ENCODE peak calls at places on chromosome 3, in six cellular contexts. O, K, T, J, A and I are unnamed samples.

GRCh38 chr3:37852771-37853170 is 8.9 kb upstream of the CTDSPL start:
- DNase-seq in O (no peak), K (no peak), T (no peak), J (no peak), A (no peak), I (no peak)

GRCh38 chr3:123656691-123657090 is 71.8 kb upstream of the HACD2 start:
- DNase-seq in O (no peak), K (no peak), T (no peak), J (peak; percentile 8), A (no peak), I (no peak)

GRCh38 chr3:195197764-195198423 is 73.1 kb downstream of the XXYLT1 start:
- DNase-seq in O (no peak), K (no peak), T (no peak), J (no peak), A (peak; percentile 55), I (no peak)

GRCh38 chr3:112007641-112008040 is 8.9 kb downstream of the TAGLN3 start:
- DNase-seq in O (no peak), K (no peak), T (no peak), J (no peak), A (peak; percentile 72), I (no peak)

GRCh38 chr3:67484085-67484484 is 170.3 kb downstream of the SUCLG2 start:
- DNase-seq in O (no peak), K (no peak), T (no peak), J (no peak), A (no peak), I (no peak)

GRCh38 chr3:188531210-188531609 is 377.3 kb downstream of the LPP start:
- DNase-seq in O (peak; percentile 31), K (no peak), T (no peak), J (no peak), A (peak; percentile 83), I (no peak)

GRCh38 chr3:167493240-167493639 is 19.4 kb upstream of the SERPINI2 start:
- DNase-seq in O (peak; percentile 22), K (no peak), T (peak; percentile 62), J (no peak), A (no peak), I (no peak)

GRCh38 chr3:136838641-136839555 is 20.0 kb downstream of the SLC35G2 start:
- DNase-seq in O (no peak), K (no peak), T (no peak), J (no peak), A (peak; percentile 55), I (no peak)

GRCh38 chr3:141681390-141681780 is 56.7 kb upstream of the RNF7 start:
- DNase-seq in O (no peak), K (no peak), T (no peak), J (no peak), A (no peak), I (no peak)

GRCh38 chr3:41975421-41976103 is 13.7 kb upstream of the ULK4 start:
- DNase-seq in O (no peak), K (no peak), T (no peak), J (no peak), A (peak; percentile 87), I (no peak)

GRCh38 chr3:151439652-151440125 is 21.2 kb downstream of the IGSF10 start:
- DNase-seq in O (peak; percentile 49), K (no peak), T (peak; percentile 44), J (peak; percentile 62), A (peak; percentile 89), I (peak; percentile 23)

GRCh38 chr3:137032465-137033120 is 74.8 kb downstream of the IL20RB start:
- DNase-seq in O (peak; percentile 51), K (peak; percentile 73), T (peak; percentile 91), J (peak; percentile 70), A (peak; percentile 88), I (peak; percentile 98)

GRCh38 chr3:9514306-9514705 is 39.3 kb downstream of the LHFPL4 start:
- DNase-seq in O (no peak), K (no peak), T (no peak), J (no peak), A (no peak), I (no peak)

GRCh38 chr3:185151959-185152432 is 864 bp downstream of the C3orf70 start:
- DNase-seq in O (no peak), K (no peak), T (no peak), J (no peak), A (no peak), I (no peak)

GRCh38 chr3:12046406-12046805 is 42.2 kb downstream of the SYN2 start:
- DNase-seq in O (no peak), K (no peak), T (no peak), J (no peak), A (no peak), I (no peak)

GRCh38 chr3:126524429-126524988 is 554 bp downstream of the CHST13 start:
- DNase-seq in O (peak; percentile 69), K (no peak), T (no peak), J (no peak), A (no peak), I (no peak)

GRCh38 chr3:141280086-141280485 is 48.5 kb downstream of the PXYLP1 start:
- DNase-seq in O (no peak), K (no peak), T (no peak), J (no peak), A (peak; percentile 28), I (no peak)

GRCh38 chr3:39192490-39193092 is at the start of gene XIRP1:
- DNase-seq in O (no peak), K (no peak), T (no peak), J (no peak), A (no peak), I (no peak)

GRCh38 chr3:143070977-143071551 is 48.5 kb upstream of the CHST2 start:
- DNase-seq in O (peak; percentile 24), K (no peak), T (no peak), J (no peak), A (peak; percentile 76), I (no peak)

GRCh38 chr3:102038477-102039142 is 189.3 kb downstream of the NFKBIZ start:
- DNase-seq in O (no peak), K (no peak), T (no peak), J (no peak), A (no peak), I (no peak)

GRCh38 chr3:162376761-162377160 is 880.2 kb downstream of the OTOL1 start:
- DNase-seq in O (no peak), K (no peak), T (no peak), J (no peak), A (no peak), I (no peak)

GRCh38 chr3:112454098-112454884 is 45.0 kb downstream of the BTLA start:
- DNase-seq in O (no peak), K (no peak), T (no peak), J (no peak), A (peak; percentile 56), I (no peak)

GRCh38 chr3:138898301-138898700 is 48.6 kb downstream of the FOXL2 start:
- DNase-seq in O (no peak), K (no peak), T (no peak), J (no peak), A (peak; percentile 90), I (no peak)

DNA sequence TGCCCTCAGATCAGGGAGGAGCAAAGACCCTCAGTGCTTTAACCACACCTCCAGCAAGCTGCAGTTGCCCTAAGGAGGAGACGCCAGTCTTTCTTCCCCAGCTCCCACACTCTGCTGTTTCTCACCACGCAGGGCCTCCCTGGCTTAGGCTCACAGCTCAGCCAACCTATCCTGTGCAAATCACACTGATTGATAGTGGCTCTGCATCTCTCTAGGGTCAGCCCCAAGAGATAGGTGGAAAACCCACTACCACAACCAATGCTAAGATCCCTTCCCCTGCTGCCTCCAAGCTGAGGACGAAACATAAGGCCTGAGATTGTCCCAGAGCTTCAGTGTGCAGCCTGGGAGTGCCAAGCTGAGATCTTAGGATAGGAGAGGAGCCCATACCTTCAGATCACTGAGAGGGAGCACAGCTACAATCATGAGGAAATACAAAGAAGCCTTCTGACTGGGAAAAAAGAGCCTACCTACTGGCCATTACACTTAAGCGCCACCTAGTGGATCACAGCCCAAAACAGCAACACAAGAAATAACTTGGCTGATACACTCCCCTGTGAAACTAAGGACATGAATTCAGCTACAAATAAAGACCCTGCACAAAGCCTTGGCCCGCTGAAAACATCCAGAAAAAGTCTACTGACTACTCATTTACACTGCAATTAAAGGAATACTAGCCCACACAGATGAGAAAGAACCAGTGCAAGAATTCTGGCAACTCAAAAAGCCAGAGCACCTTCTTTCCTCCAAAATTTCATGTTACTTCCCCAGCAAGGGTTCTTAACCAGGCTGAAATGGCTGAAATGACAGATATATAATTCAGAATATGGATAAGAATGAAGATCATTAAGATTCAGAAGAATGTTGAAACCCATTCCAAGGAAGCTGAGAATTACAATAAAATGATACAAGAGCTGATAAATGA is 271.5 kb upstream of the DCBLD2 start:
- DNase-seq in O (peak; percentile 54), K (no peak), T (peak; percentile 46), J (peak; percentile 54), A (peak; percentile 90), I (peak; percentile 61)
- TF ChIP-seq CTCF in O (peak; percentile 77), K (peak; percentile 21), T (peak; percentile 45), J (peak; percentile 59), A (peak; percentile 80), I (peak; percentile 61)

GRCh38 chr3:132898131-132898530 is 140.1 kb upstream of the TMEM108 start:
- DNase-seq in O (no peak), K (no peak), T (no peak), J (no peak), A (no peak), I (no peak)

DNA sequence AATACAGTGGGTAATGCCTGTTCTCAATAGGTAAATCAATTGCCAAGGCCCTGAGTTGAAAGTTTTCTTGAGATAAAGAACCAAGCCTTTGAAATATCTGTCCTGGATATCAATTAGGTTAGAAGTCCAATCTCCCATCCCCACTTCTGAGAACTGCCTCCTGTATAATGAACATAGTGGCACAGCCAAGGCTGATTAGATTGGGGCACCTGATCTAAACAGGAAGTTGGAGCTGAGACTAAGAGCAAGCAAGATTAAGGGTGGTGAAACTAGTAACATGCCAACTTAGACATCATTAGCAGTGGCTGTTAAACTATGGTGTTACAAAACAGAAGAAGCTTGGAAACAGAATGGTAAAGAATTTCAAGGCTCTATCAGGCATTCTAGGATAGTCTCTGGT is 137.7 kb upstream of the TMEM108 start:
- DNase-seq in O (no peak), K (no peak), T (no peak), J (no peak), A (no peak), I (no peak)
- TF ChIP-seq CTCF in O (no peak), K (no peak), T (no peak), J (no peak), A (no peak), I (no peak)

GRCh38 chr3:193826126-193826795 is 233.3 kb downstream of the OPA1 start:
- DNase-seq in O (no peak), K (no peak), T (peak; percentile 58), J (no peak), A (peak; percentile 76), I (no peak)
- TF ChIP-seq CTCF in O (no peak), K (no peak), T (no peak), J (no peak), A (no peak), I (no peak)

GRCh38 chr3:186787642-186788481 is 4.5 kb downstream of the EIF4A2 start:
- DNase-seq in O (no peak), K (no peak), T (no peak), J (no peak), A (no peak), I (no peak)
- TF ChIP-seq CTCF in O (no peak), K (no peak), T (no peak), J (no peak), A (no peak), I (no peak)

DNA sequence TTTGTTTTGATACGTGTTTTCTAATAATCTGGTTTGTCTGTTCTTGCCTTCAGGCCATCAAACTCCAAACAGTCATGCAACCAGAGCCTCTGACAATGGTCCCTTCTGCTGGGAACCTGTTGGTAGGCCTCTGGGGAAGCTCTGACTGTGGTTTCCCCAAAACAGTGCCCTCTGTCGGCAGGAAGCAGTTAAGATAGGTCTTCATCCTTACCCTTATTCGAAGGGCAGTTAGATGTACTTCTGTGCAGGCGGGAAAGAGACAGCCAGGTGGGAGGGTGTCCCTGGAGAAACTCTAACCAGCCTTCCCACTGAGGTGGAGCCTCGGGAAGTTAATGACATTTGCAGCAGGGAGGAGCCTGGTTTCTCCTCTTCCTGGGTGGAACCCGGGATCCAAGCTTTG is 81.6 kb upstream of the CHMP2B start:
- DNase-seq in O (peak; percentile 14), K (no peak), T (no peak), J (peak; percentile 40), A (peak; percentile 27), I (peak; percentile 16)
- TF ChIP-seq CTCF in O (peak; percentile 49), K (no peak), T (no peak), J (peak; percentile 24), A (peak; percentile 47), I (no peak)